ENCODE peak calls at places on chromosomes 1 and 21, in seven cellular contexts. J is heart right ventricle, V is psoas muscle, O is RWPE1, K is activated T-cell treated with anti-CD3 and anti-CD28 coated beads for 1 hour, F is fibroblast of lung, E is kidney epithelial cell. W is an unnamed sample.

GRCh38 chr1:201562659-201563405 is 23.9 kb downstream of the NAV1 start:
- DNase-seq in J (no peak), V (no peak), O (peak; percentile 65), K (no peak), F (peak; percentile 77), E (no peak), W (peak; percentile 93)

GRCh38 chr1:115277276-115277675 is 60.8 kb downstream of the NGF start:
- DNase-seq in J (no peak), V (no peak), O (peak; percentile 13), K (no peak), F (peak; percentile 53), E (no peak), W (peak; percentile 52)

GRCh38 chr1:119372493-119373086 is 4.0 kb downstream of the HAO2 start:
- DNase-seq in J (peak; percentile 7), V (no peak), O (peak; percentile 46), K (no peak), F (peak; percentile 22), E (no peak), W (peak; percentile 15)

GRCh38 chr1:75514270-75514669 is 96.6 kb downstream of the SLC44A5 start:
- DNase-seq in J (no peak), V (no peak), O (no peak), K (no peak), F (no peak), E (no peak), W (no peak)

GRCh38 chr1:38064232-38064903 is 17.8 kb upstream of the POU3F1 start:
- DNase-seq in J (no peak), V (no peak), O (peak; percentile 73), K (no peak), F (peak; percentile 32), E (peak; percentile 55), W (peak; percentile 91)

GRCh38 chr1:215087603-215088002 is 5.1 kb downstream of the KCNK2 start:
- DNase-seq in J (no peak), V (no peak), O (no peak), K (no peak), F (no peak), E (no peak), W (no peak)

GRCh38 chr1:84174051-84174556 is 30.0 kb downstream of the PRKACB start:
- DNase-seq in J (no peak), V (no peak), O (peak; percentile 46), K (no peak), F (peak; percentile 18), E (peak; percentile 79), W (peak; percentile 66)

GRCh38 chr1:113786055-113786454 is 26.2 kb downstream of the RSBN1 start:
- DNase-seq in J (no peak), V (no peak), O (no peak), K (no peak), F (peak; percentile 10), E (no peak), W (peak; percentile 30)

GRCh38 chr1:5765465-5765864 is 226.8 kb downstream of the NPHP4 start:
- DNase-seq in J (no peak), V (peak; percentile 13), O (no peak), K (no peak), F (no peak), E (no peak), W (no peak)

GRCh38 chr1:30537279-30537678 is 186.1 kb downstream of the MATN1 start:
- DNase-seq in J (no peak), V (no peak), O (no peak), K (no peak), F (no peak), E (no peak), W (no peak)

GRCh38 chr21:21232320-21232719 is 234.1 kb downstream of the NCAM2 start:
- DNase-seq in J (no peak), V (no peak), O (no peak), K (no peak), F (peak; percentile 83), E (no peak), W (no peak)

GRCh38 chr1:232705815-232706575 is 76.1 kb upstream of the SIPA1L2 start:
- DNase-seq in J (no peak), V (no peak), O (no peak), K (no peak), F (peak; percentile 57), E (no peak), W (no peak)

GRCh38 chr1:27503961-27504587 is 14.1 kb upstream of the WASF2 start:
- DNase-seq in J (no peak), V (peak; percentile 55), O (no peak), K (no peak), F (no peak), E (no peak), W (no peak)

GRCh38 chr21:34061983-34062382 is 11.4 kb upstream of the MRPS6 start:
- DNase-seq in J (no peak), V (no peak), O (no peak), K (no peak), F (peak; percentile 21), E (no peak), W (no peak)

GRCh38 chr1:206455681-206456344 is 14.5 kb upstream of the IKBKE start:
- DNase-seq in J (no peak), V (no peak), O (no peak), K (no peak), F (no peak), E (no peak), W (no peak)

GRCh38 chr1:224173523-224173922 is 9.5 kb upstream of the DEGS1 start:
- DNase-seq in J (no peak), V (no peak), O (no peak), K (no peak), F (no peak), E (no peak), W (no peak)

GRCh38 chr1:210081494-210081893 is 143.5 kb downstream of the SYT14 start:
- DNase-seq in J (no peak), V (no peak), O (no peak), K (no peak), F (no peak), E (no peak), W (no peak)

GRCh38 chr1:24215226-24215814 is 28.2 kb upstream of the IFNLR1 start:
- DNase-seq in J (no peak), V (no peak), O (no peak), K (no peak), F (no peak), E (no peak), W (no peak)

GRCh38 chr21:42562258-42562657 is 48.6 kb downstream of the SLC37A1 start:
- DNase-seq in J (no peak), V (no peak), O (no peak), K (no peak), F (no peak), E (no peak), W (no peak)

W was measured in HCEC 1CT.